ENCODE peak calls at places on chromosomes 3 and 15, in four cellular contexts. G, Q, P and V are unnamed samples.

GRCh38 chr3:188706599-188706998 is 465.2 kb upstream of the TPRG1 start:
- DNase-seq in G (no peak), Q (no peak), P (no peak), V (no peak)

GRCh38 chr3:113485161-113485609 is 29.8 kb downstream of the SPICE1 start:
- DNase-seq in G (peak), Q (no peak), P (peak), V (no peak)

GRCh38 chr3:79086514-79086913 is 681.3 kb downstream of the ROBO1 start:
- DNase-seq in G (peak), Q (no peak), P (peak), V (peak)

GRCh38 chr3:142273501-142273900 is 48.1 kb upstream of the GK5 start:
- DNase-seq in G (no peak), Q (no peak), P (no peak), V (no peak)

GRCh38 chr3:197494366-197495058 is 61.3 kb downstream of the BDH1 start:
- DNase-seq in G (no peak), Q (no peak), P (peak), V (no peak)

GRCh38 chr3:71504250-71505036 is 79.1 kb downstream of the FOXP1 start:
- DNase-seq in G (no peak), Q (no peak), P (no peak), V (no peak)

GRCh38 chr3:164351126-164351525 is 727.2 kb downstream of the SI start:
- DNase-seq in G (no peak), Q (no peak), P (no peak), V (no peak)

GRCh38 chr3:57983734-57984518 is 24.3 kb upstream of the FLNB start:
- DNase-seq in G (no peak), Q (no peak), P (peak), V (no peak)

GRCh38 chr3:133269393-133269792 is 130.5 kb upstream of the BFSP2 start:
- DNase-seq in G (no peak), Q (no peak), P (no peak), V (no peak)

GRCh38 chr3:195921334-195921771 is 13.0 kb upstream of the TNK2 start:
- DNase-seq in G (no peak), Q (no peak), P (no peak), V (no peak)

GRCh38 chr3:195254454-195255175 is 16.3 kb downstream of the XXYLT1 start:
- DNase-seq in G (no peak), Q (peak), P (peak), V (no peak)

GRCh38 chr15:61155741-61156700 is 73.1 kb downstream of the RORA start:
- DNase-seq in G (no peak), Q (no peak), P (no peak), V (no peak)

GRCh38 chr3:51934991-51935885 is 6.5 kb downstream of the RRP9 start:
- DNase-seq in G (no peak), Q (no peak), P (no peak), V (peak)

GRCh38 chr15:91866371-91866905 is 12.9 kb downstream of the SLCO3A1 start:
- DNase-seq in G (no peak), Q (no peak), P (no peak), V (no peak)

GRCh38 chr3:72337480-72337855 is 510.8 kb downstream of the SHQ1 start:
- DNase-seq in G (no peak), Q (no peak), P (no peak), V (no peak)

GRCh38 chr3:71064288-71064975 is 519.1 kb downstream of the FOXP1 start:
- DNase-seq in G (peak), Q (no peak), P (peak), V (no peak)

GRCh38 chr3:149736180-149737100 is 15.8 kb downstream of the COMMD2 start:
- DNase-seq in G (no peak), Q (no peak), P (no peak), V (no peak)

GRCh38 chr3:180646187-180646790 is 33.0 kb downstream of the CCDC39 start:
- DNase-seq in G (no peak), Q (no peak), P (no peak), V (no peak)

GRCh38 chr3:72271215-72271614 is 486.3 kb upstream of the PROK2 start:
- DNase-seq in G (no peak), Q (no peak), P (no peak), V (no peak)

GRCh38 chr15:68479406-68479805 is 47.4 kb upstream of the ITGA11 start:
- DNase-seq in G (no peak), Q (no peak), P (peak), V (no peak)

GRCh38 chr3:150640256-150640655 is 37.1 kb downstream of the SELENOT start:
- DNase-seq in G (no peak), Q (no peak), P (no peak), V (no peak)

GRCh38 chr3:86792316-86792715 is 198.6 kb downstream of the VGLL3 start:
- DNase-seq in G (no peak), Q (no peak), P (no peak), V (no peak)

GRCh38 chr3:194135806-194136518 is at the start of gene HES1:
- DNase-seq in G (peak), Q (peak), P (peak), V (peak)

GRCh38 chr3:123961508-123961856 is 453 bp upstream of the CCDC14 start:
- DNase-seq in G (no peak), Q (no peak), P (no peak), V (no peak)

GRCh38 chr3:8095724-8096123 is 405.9 kb upstream of the LMCD1 start:
- DNase-seq in G (peak), Q (no peak), P (no peak), V (no peak)

GRCh38 chr3:13045904-13046568 is 27.2 kb downstream of the IQSEC1 start:
- DNase-seq in G (no peak), Q (peak), P (no peak), V (no peak)

GRCh38 chr3:64656544-64656943 is 31.3 kb downstream of the ADAMTS9 start:
- DNase-seq in G (no peak), Q (peak), P (no peak), V (no peak)

GRCh38 chr3:127707777-127708438 is 35.2 kb downstream of the ABTB1 start:
- DNase-seq in G (no peak), Q (no peak), P (no peak), V (no peak)

GRCh38 chr15:80915462-80915861 is 74.2 kb downstream of the MESD start:
- DNase-seq in G (peak), Q (no peak), P (no peak), V (no peak)

GRCh38 chr3:3089017-3089416 is 21.2 kb downstream of the IL5RA start:
- DNase-seq in G (no peak), Q (no peak), P (no peak), V (no peak)
- TF ChIP-seq CTCF in G (no peak), Q (no peak), P (no peak), V (no peak)

DNA sequence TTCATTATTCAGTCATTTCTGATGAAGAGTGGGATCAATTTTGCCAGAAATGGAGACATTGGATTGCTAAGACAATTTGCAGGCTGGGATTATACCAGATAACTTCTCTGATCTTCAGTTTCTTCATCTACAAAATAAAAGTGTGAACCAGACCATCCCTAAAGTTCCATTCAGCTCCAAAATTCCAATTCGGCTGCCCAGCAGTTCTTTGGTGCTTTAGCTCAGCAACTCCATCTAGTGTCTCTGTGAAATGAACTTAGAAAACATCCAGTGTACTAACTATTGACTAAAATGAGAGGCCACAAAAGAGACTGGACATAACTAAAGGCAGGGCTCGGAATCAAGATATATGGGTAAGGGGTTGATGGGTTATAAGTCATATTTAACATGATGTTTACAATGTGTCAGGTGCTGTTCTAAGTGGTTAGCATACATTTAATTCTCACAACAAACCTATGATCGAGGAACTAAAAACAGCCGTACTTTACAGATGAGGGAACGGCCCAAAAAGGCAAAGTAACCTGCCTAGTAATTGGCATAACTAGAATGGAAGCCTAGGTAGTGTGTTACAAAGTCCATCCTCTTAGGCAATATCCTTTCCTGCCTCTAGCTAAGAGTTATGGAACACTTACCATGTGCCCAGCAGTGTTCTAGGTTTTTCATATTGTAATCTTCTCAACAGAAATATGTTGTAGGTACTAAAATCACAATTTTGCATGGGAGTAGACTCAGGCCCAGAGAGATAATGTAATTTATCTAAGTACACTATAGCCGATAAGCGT is 17.0 kb downstream of the THAP10 start:
- DNase-seq in G (no peak), Q (no peak), P (no peak), V (no peak)
- TF ChIP-seq CTCF in G (no peak), Q (peak), P (peak), V (no peak)

DNA sequence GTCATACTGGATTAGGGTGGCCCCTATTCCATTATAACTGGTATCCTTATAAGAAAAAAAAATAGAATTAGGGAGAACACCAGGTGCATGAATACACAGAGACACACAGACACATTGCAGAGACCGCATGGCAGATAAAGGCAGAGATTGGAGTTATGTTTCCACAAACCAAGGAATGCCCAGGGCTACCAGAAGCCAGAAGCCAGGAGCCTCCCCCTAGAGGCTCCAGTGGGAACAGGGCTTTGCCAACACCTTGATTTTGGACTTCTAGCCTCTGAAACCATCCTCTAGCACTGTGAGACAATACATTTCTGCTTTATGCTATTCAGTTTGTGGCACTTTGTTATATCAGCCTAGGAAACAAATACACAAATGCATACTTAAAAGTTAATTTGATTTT is 10.4 kb downstream of the GOLM2 start:
- DNase-seq in G (peak), Q (no peak), P (no peak), V (no peak)
- TF ChIP-seq CTCF in G (peak), Q (no peak), P (no peak), V (no peak)

DNA sequence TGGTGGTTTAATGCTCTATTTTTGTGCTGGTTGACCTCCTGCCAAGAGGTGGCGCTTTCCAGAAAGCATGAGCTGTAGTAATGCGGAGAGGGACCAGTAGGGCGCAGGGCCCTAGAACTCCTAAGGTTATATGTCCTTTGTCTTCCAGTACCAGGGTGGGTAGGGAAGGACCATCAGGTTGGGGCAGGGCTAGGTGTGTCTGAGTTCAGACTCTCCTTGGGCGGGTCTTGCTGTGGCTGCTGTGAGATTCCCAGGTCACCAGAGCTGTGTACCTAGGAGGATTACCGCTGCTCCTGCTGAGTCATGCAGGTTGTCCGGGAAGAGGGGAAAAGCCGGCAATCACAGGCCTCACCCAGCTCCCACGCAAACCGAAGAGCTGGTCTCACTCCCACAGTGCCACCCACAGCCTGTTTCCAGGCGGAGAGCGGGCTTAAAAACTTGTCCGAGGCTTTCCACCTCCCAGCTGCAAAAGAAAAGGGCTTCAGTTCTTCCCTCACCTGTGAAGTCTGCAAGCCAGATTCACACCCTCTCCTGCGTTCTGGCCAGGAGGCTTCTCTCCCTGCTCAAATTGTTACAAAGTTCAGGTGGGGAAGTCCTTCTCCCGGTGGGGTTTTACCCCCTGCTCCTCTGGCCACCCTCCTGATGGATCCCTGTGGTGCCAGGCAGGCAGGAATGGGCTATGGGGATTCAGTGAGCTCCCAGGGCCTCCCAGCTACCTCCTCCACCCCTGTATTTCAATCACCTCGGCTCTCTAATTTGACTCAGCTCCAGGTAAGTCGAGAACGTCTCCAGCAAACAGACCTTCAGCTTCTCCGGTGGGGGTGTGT is 37.7 kb upstream of the BCHE start:
- DNase-seq in G (no peak), Q (no peak), P (no peak), V (no peak)
- TF ChIP-seq CTCF in G (no peak), Q (no peak), P (no peak), V (no peak)

GRCh38 chr3:172980849-172981248 is 160.2 kb downstream of the SPATA16 start:
- DNase-seq in G (no peak), Q (no peak), P (no peak), V (no peak)

GRCh38 chr3:172981407-172981983 is 159.5 kb downstream of the SPATA16 start:
- DNase-seq in G (no peak), Q (no peak), P (no peak), V (no peak)

GRCh38 chr3:172984938-172985337 is 156.1 kb downstream of the SPATA16 start:
- DNase-seq in G (no peak), Q (no peak), P (no peak), V (no peak)

GRCh38 chr3:172987268-172987667 is 153.8 kb downstream of the SPATA16 start:
- DNase-seq in G (peak), Q (no peak), P (no peak), V (no peak)

GRCh38 chr3:172982731-172983364 is 158.2 kb downstream of the SPATA16 start:
- DNase-seq in G (no peak), Q (no peak), P (no peak), V (no peak)
- TF ChIP-seq CTCF in G (no peak), Q (no peak), P (no peak), V (no peak)